ENCODE peak calls at places on chromosomes 7 and 10, in ten cellular contexts. R is activated naive CD4-positive, alpha-beta T cell treated with anti-CD3 and anti-CD28 coated beads, Interleukin-2, amount 10 ng/mL, durations not matched to agents 7 days and 5 days; I is HT1080; A is AG04450; C is naive B cell; W is effector memory CD4-positive, alpha-beta T cell; E is RPMI8226; M is ACHN; H is EL; L is activated effector memory CD4-positive, alpha-beta T cell treated with anti-CD3 and anti-CD28 coated beads, Interleukin-2, amount 50 U/mL, for 16 hours. N is an unnamed sample.

GRCh38 chr10:107733731-107734130 is 569.2 kb upstream of the SORCS1 start:
- DNase-seq in I (no peak), W (no peak), C (no peak), M (no peak), E (no peak), R (no peak), L (no peak), A (no peak), H (peak), N (no peak)

GRCh38 chr10:117983961-117984360 is 62.8 kb downstream of the RAB11FIP2 start:
- DNase-seq in R (no peak), L (no peak), W (no peak), C (no peak), H (no peak), E (no peak), M (no peak), I (no peak), A (no peak), N (no peak)

GRCh38 chr7:105191329-105191728 is 177.3 kb downstream of the KMT2E start:
- DNase-seq in H (no peak), W (no peak), C (no peak), R (no peak), A (no peak), L (no peak), E (no peak), I (no peak), M (no peak), N (no peak)

GRCh38 chr10:131931981-131932380 is 31.2 kb downstream of the PPP2R2D start:
- DNase-seq in A (no peak), R (no peak), E (no peak), H (no peak), L (no peak), M (no peak), C (no peak), W (no peak), I (no peak), N (no peak)

GRCh38 chr10:15088428-15089261 is at the start of gene ACBD7:
- DNase-seq in C (peak), R (peak), L (peak), I (peak), M (peak), E (peak), W (peak), A (peak), H (peak), N (peak)

GRCh38 chr7:2807846-2808772 is 36.0 kb downstream of the GNA12 start:
- DNase-seq in I (no peak), M (no peak), C (no peak), R (no peak), W (no peak), L (peak), H (no peak), E (no peak), A (no peak), N (no peak)

GRCh38 chr10:126854726-126855125 is 50.5 kb upstream of the DOCK1 start:
- DNase-seq in R (no peak), L (no peak), C (no peak), A (no peak), E (no peak), H (no peak), I (no peak), M (no peak), W (no peak), N (no peak)

GRCh38 chr7:77367976-77368375 is 48.2 kb downstream of the GSAP start:
- DNase-seq in M (no peak), C (no peak), L (no peak), A (no peak), R (no peak), E (no peak), W (no peak), I (no peak), H (no peak), N (no peak)

GRCh38 chr10:4546500-4546899 is 279.5 kb upstream of the AKR1E2 start:
- DNase-seq in C (no peak), A (peak), I (peak), R (no peak), H (peak), L (peak), W (no peak), M (no peak), E (no peak), N (peak)

GRCh38 chr10:71442859-71443570 is 46.3 kb downstream of the CDH23 start:
- DNase-seq in M (no peak), E (no peak), W (no peak), C (no peak), L (no peak), H (no peak), R (no peak), I (no peak), A (no peak), N (no peak)

GRCh38 chr10:29895436-29895835 is 163.9 kb downstream of the JCAD start:
- DNase-seq in E (no peak), H (peak), A (peak), R (no peak), W (no peak), I (peak), C (no peak), M (no peak), L (no peak), N (no peak)

GRCh38 chr10:72079356-72079755 is 9.0 kb downstream of the SPOCK2 start:
- DNase-seq in L (peak), H (no peak), E (no peak), W (peak), M (no peak), R (peak), A (no peak), I (no peak), C (peak), N (no peak)

GRCh38 chr7:27032843-27033242 is 63.0 kb downstream of the HOXA1 start:
- DNase-seq in H (peak), E (no peak), A (no peak), C (no peak), R (no peak), I (no peak), L (no peak), W (no peak), M (no peak), N (peak)

GRCh38 chr7:113751547-113751946 is 167.3 kb downstream of the PPP1R3A start:
- DNase-seq in A (no peak), H (no peak), C (no peak), E (no peak), R (no peak), I (no peak), M (no peak), W (no peak), L (no peak), N (no peak)

GRCh38 chr7:75928600-75928939 is 13.6 kb downstream of the POR start:
- DNase-seq in I (no peak), E (no peak), W (no peak), H (no peak), A (no peak), L (no peak), M (no peak), C (no peak), R (peak), N (no peak)

GRCh38 chr7:154874409-154875113 is 128.4 kb downstream of the PAXIP1 start:
- DNase-seq in W (no peak), M (no peak), L (no peak), A (no peak), R (no peak), H (no peak), I (no peak), E (no peak), C (no peak), N (no peak)

GRCh38 chr10:42979181-42979580 is 97.7 kb upstream of the RET start:
- DNase-seq in C (no peak), L (no peak), M (no peak), W (no peak), E (no peak), R (peak), A (no peak), I (no peak), H (no peak), N (no peak)

GRCh38 chr10:98852686-98853085 is 383.0 kb downstream of the HPSE2 start:
- DNase-seq in R (no peak), C (no peak), I (no peak), L (no peak), H (no peak), M (no peak), A (no peak), E (no peak), W (no peak), N (no peak)

GRCh38 chr10:43695730-43696129 is 47.0 kb upstream of the ZNF32 start:
- DNase-seq in R (no peak), L (no peak), M (no peak), I (no peak), C (no peak), E (no peak), W (no peak), H (no peak), A (no peak), N (no peak)

GRCh38 chr10:70286616-70287015 is 2.8 kb upstream of the NPFFR1 start:
- DNase-seq in L (no peak), E (no peak), C (no peak), R (no peak), A (no peak), I (peak), H (no peak), W (no peak), M (no peak), N (no peak)

GRCh38 chr7:158802535-158803199 is 26.6 kb downstream of the ESYT2 start:
- DNase-seq in M (peak), E (no peak), C (no peak), I (peak), W (no peak), H (peak), L (no peak), A (no peak), R (no peak), N (peak)

GRCh38 chr10:43076876-43077420 is at the start of gene RET:
- DNase-seq in M (peak), E (peak), A (no peak), I (no peak), W (no peak), R (peak), H (peak), L (no peak), C (no peak), N (no peak)

GRCh38 chr10:82245157-82245556 is 370.2 kb downstream of the NRG3 start:
- DNase-seq in M (no peak), W (no peak), C (no peak), H (no peak), R (no peak), I (no peak), E (no peak), A (no peak), L (no peak), N (no peak)

GRCh38 chr7:30206466-30206865 is 71.7 kb downstream of the MTURN start:
- DNase-seq in A (no peak), R (no peak), M (peak), L (no peak), C (no peak), H (peak), I (peak), W (no peak), E (no peak), N (peak)

GRCh38 chr10:71505366-71505760 is 108.6 kb downstream of the CDH23 start:
- DNase-seq in A (no peak), C (no peak), H (no peak), W (no peak), I (no peak), E (no peak), R (no peak), L (no peak), M (no peak), N (no peak)

GRCh38 chr7:69799048-69799697 is 200.9 kb downstream of the AUTS2 start:
- DNase-seq in W (no peak), L (no peak), I (no peak), M (no peak), R (no peak), A (no peak), E (no peak), C (no peak), H (no peak), N (no peak)

N was measured in foreskin keratinocyte.